ENCODE peak calls at places on chromosomes 2 and 18, in eight cellular contexts. L, N, S, T, E, J, P and W are unnamed samples.

GRCh38 chr2:72011356-72011661 is 136.4 kb downstream of the CYP26B1 start:
- DNase-seq in S (no peak), J (peak; percentile 46), E (no peak), N (no peak), L (no peak), T (no peak), P (peak; percentile 33), W (no peak)

GRCh38 chr2:234243871-234244565 is 193.5 kb downstream of the SPP2 start:
- DNase-seq in L (no peak), T (no peak), J (no peak), P (no peak), S (no peak), N (no peak), E (no peak), W (no peak)

GRCh38 chr2:44479127-44479887 is 117.6 kb downstream of the CAMKMT start:
- DNase-seq in P (no peak), J (no peak), T (peak; percentile 21), N (peak; percentile 6), S (peak; percentile 87), L (peak; percentile 67), E (peak; percentile 75), W (peak; percentile 85)

GRCh38 chr2:121480826-121481225 is 49.9 kb upstream of the RNU4ATAC start:
- DNase-seq in P (no peak), L (peak; percentile 85), E (no peak), S (peak; percentile 92), J (no peak), N (no peak), T (no peak), W (no peak)

GRCh38 chr2:138779451-138780440 is at the start of gene NXPH2:
- DNase-seq in E (no peak), J (no peak), P (no peak), L (no peak), T (no peak), N (no peak), S (no peak), W (no peak)

GRCh38 chr2:229582151-229582550 is 132.2 kb downstream of the DNER start:
- DNase-seq in L (no peak), J (no peak), T (no peak), S (no peak), N (no peak), P (no peak), E (no peak), W (no peak)

GRCh38 chr2:142673836-142674235 is 203.6 kb upstream of the KYNU start:
- DNase-seq in L (no peak), T (no peak), E (no peak), P (no peak), S (no peak), J (no peak), N (no peak), W (no peak)

GRCh38 chr18:32530947-32531651 is 60.4 kb upstream of the GAREM1 start:
- DNase-seq in L (peak; percentile 6), J (no peak), S (peak; percentile 36), N (no peak), T (peak; percentile 22), P (no peak), E (no peak), W (no peak)

GRCh38 chr2:11333431-11334183 is 10.8 kb downstream of the ROCK2 start:
- DNase-seq in E (no peak), L (no peak), N (no peak), P (no peak), T (no peak), J (no peak), S (no peak), W (no peak)